ENCODE peak calls at places on chromosomes 1 and 21, in eight cellular contexts. One of them, this sample, is unnamed.

GRCh38 chr1:201360901-201361651 is 16.4 kb downstream of the TNNT2 start:
- DNase-seq in body of pancreas: peak; percentile 2
- DNase-seq in tibial artery: no peak
- DNase-seq in sigmoid colon: no peak
- DNase-seq in fibroblast of lung: no peak
- DNase-seq in brain microvascular endothelial cell: no peak
- DNase-seq in pancreas: no peak
- DNase-seq in aorta: peak; percentile 64
- DNase-seq in this sample: no peak

GRCh38 chr1:110120960-110121561 is 8.8 kb downstream of the UBL4B start:
- DNase-seq in body of pancreas: no peak
- DNase-seq in tibial artery: no peak
- DNase-seq in sigmoid colon: peak; percentile 82
- DNase-seq in fibroblast of lung: no peak
- DNase-seq in brain microvascular endothelial cell: no peak
- DNase-seq in pancreas: no peak
- DNase-seq in aorta: peak; percentile 48
- DNase-seq in this sample: no peak

GRCh38 chr1:169236880-169237279 is 130.4 kb downstream of the ATP1B1 start:
- DNase-seq in body of pancreas: no peak
- DNase-seq in tibial artery: no peak
- DNase-seq in sigmoid colon: no peak
- DNase-seq in fibroblast of lung: peak; percentile 13
- DNase-seq in brain microvascular endothelial cell: no peak
- DNase-seq in pancreas: no peak
- DNase-seq in aorta: no peak
- DNase-seq in this sample: no peak

GRCh38 chr1:226532553-226532952 is 16.0 kb upstream of the STUM start:
- DNase-seq in body of pancreas: no peak
- DNase-seq in tibial artery: no peak
- DNase-seq in sigmoid colon: no peak
- DNase-seq in fibroblast of lung: no peak
- DNase-seq in brain microvascular endothelial cell: no peak
- DNase-seq in pancreas: no peak
- DNase-seq in aorta: no peak
- DNase-seq in this sample: no peak

GRCh38 chr1:29789910-29790247 is 553.6 kb downstream of the PTPRU start:
- DNase-seq in body of pancreas: no peak
- DNase-seq in tibial artery: no peak
- DNase-seq in sigmoid colon: no peak
- DNase-seq in fibroblast of lung: no peak
- DNase-seq in brain microvascular endothelial cell: no peak
- DNase-seq in pancreas: no peak
- DNase-seq in aorta: no peak
- DNase-seq in this sample: no peak

GRCh38 chr21:45234127-45234526 is 53.6 kb downstream of the POFUT2 start:
- DNase-seq in body of pancreas: no peak
- DNase-seq in tibial artery: no peak
- DNase-seq in sigmoid colon: no peak
- DNase-seq in fibroblast of lung: no peak
- DNase-seq in brain microvascular endothelial cell: no peak
- DNase-seq in pancreas: no peak
- DNase-seq in aorta: peak; percentile 72
- DNase-seq in this sample: no peak

GRCh38 chr1:150798509-150798908 is 9.6 kb downstream of the CTSK start:
- DNase-seq in body of pancreas: no peak
- DNase-seq in tibial artery: no peak
- DNase-seq in sigmoid colon: no peak
- DNase-seq in fibroblast of lung: peak; percentile 54
- DNase-seq in brain microvascular endothelial cell: no peak
- DNase-seq in pancreas: no peak
- DNase-seq in aorta: no peak
- DNase-seq in this sample: peak; percentile 30

GRCh38 chr1:204623365-204623893 is 62.1 kb downstream of the LRRN2 start:
- DNase-seq in body of pancreas: peak; percentile 17
- DNase-seq in tibial artery: no peak
- DNase-seq in sigmoid colon: no peak
- DNase-seq in fibroblast of lung: peak; percentile 56
- DNase-seq in brain microvascular endothelial cell: peak; percentile 43
- DNase-seq in pancreas: no peak
- DNase-seq in aorta: no peak
- DNase-seq in this sample: peak; percentile 91

GRCh38 chr1:203264052-203264501 is 34.6 kb upstream of the CHIT1 start:
- DNase-seq in body of pancreas: no peak
- DNase-seq in tibial artery: no peak
- DNase-seq in sigmoid colon: peak; percentile 58
- DNase-seq in fibroblast of lung: no peak
- DNase-seq in brain microvascular endothelial cell: no peak
- DNase-seq in pancreas: no peak
- DNase-seq in aorta: no peak
- DNase-seq in this sample: no peak

GRCh38 chr1:109163549-109163948 is 49.6 kb downstream of the ELAPOR1 start:
- DNase-seq in body of pancreas: no peak
- DNase-seq in tibial artery: no peak
- DNase-seq in sigmoid colon: no peak
- DNase-seq in fibroblast of lung: no peak
- DNase-seq in brain microvascular endothelial cell: no peak
- DNase-seq in pancreas: no peak
- DNase-seq in aorta: no peak
- DNase-seq in this sample: no peak

GRCh38 chr1:202016022-202016624 is 5.7 kb downstream of the ELF3 start:
- DNase-seq in body of pancreas: peak; percentile 48
- DNase-seq in tibial artery: no peak
- DNase-seq in sigmoid colon: no peak
- DNase-seq in fibroblast of lung: peak; percentile 31
- DNase-seq in brain microvascular endothelial cell: no peak
- DNase-seq in pancreas: no peak
- DNase-seq in aorta: no peak
- DNase-seq in this sample: no peak

GRCh38 chr21:15466329-15466728 is 263.5 kb upstream of the USP25 start:
- DNase-seq in body of pancreas: no peak
- DNase-seq in tibial artery: no peak
- DNase-seq in sigmoid colon: no peak
- DNase-seq in fibroblast of lung: no peak
- DNase-seq in brain microvascular endothelial cell: no peak
- DNase-seq in pancreas: no peak
- DNase-seq in aorta: no peak
- DNase-seq in this sample: no peak

GRCh38 chr1:93567255-93567918 is 114.2 kb downstream of the BCAR3 start:
- DNase-seq in body of pancreas: no peak
- DNase-seq in tibial artery: no peak
- DNase-seq in sigmoid colon: no peak
- DNase-seq in fibroblast of lung: peak; percentile 96
- DNase-seq in brain microvascular endothelial cell: peak; percentile 93
- DNase-seq in pancreas: no peak
- DNase-seq in aorta: no peak
- DNase-seq in this sample: no peak

GRCh38 chr1:157993179-157994080 is at the start of gene KIRREL1:
- DNase-seq in body of pancreas: peak; percentile 58
- DNase-seq in tibial artery: peak; percentile 73
- DNase-seq in sigmoid colon: peak; percentile 90
- DNase-seq in fibroblast of lung: peak; percentile 78
- DNase-seq in brain microvascular endothelial cell: peak; percentile 56
- DNase-seq in pancreas: peak; percentile 25
- DNase-seq in aorta: peak; percentile 91
- DNase-seq in this sample: peak; percentile 89

GRCh38 chr1:38193040-38193439 is 146.4 kb upstream of the POU3F1 start:
- DNase-seq in body of pancreas: no peak
- DNase-seq in tibial artery: no peak
- DNase-seq in sigmoid colon: no peak
- DNase-seq in fibroblast of lung: no peak
- DNase-seq in brain microvascular endothelial cell: no peak
- DNase-seq in pancreas: no peak
- DNase-seq in aorta: no peak
- DNase-seq in this sample: peak; percentile 52

GRCh38 chr1:235442788-235443429 is 61.3 kb downstream of the B3GALNT2 start:
- DNase-seq in body of pancreas: no peak
- DNase-seq in tibial artery: no peak
- DNase-seq in sigmoid colon: no peak
- DNase-seq in fibroblast of lung: peak; percentile 82
- DNase-seq in brain microvascular endothelial cell: peak; percentile 42
- DNase-seq in pancreas: no peak
- DNase-seq in aorta: no peak
- DNase-seq in this sample: no peak
- H3K27ac ChIP-seq in body of pancreas: no peak overlapping the region
- H3K27ac ChIP-seq in tibial artery: no peak overlapping the region
- H3K27ac ChIP-seq in sigmoid colon: peak overlapping the region; percentile 18
- H3K27ac ChIP-seq in fibroblast of lung: peak overlapping the region; percentile 58
- H3K27ac ChIP-seq in brain microvascular endothelial cell: peak overlapping the region; percentile 73
- H3K27ac ChIP-seq in pancreas: no peak overlapping the region
- H3K27ac ChIP-seq in aorta: no peak overlapping the region
- H3K27ac ChIP-seq in this sample: no peak overlapping the region

GRCh38 chr1:19003371-19004290 is 47.2 kb upstream of the IFFO2 start:
- DNase-seq in body of pancreas: no peak
- DNase-seq in tibial artery: no peak
- DNase-seq in sigmoid colon: no peak
- DNase-seq in fibroblast of lung: peak; percentile 94
- DNase-seq in brain microvascular endothelial cell: peak; percentile 60
- DNase-seq in pancreas: no peak
- DNase-seq in aorta: no peak
- DNase-seq in this sample: no peak

GRCh38 chr1:19009126-19009881 is 52.8 kb upstream of the IFFO2 start:
- DNase-seq in body of pancreas: no peak
- DNase-seq in tibial artery: no peak
- DNase-seq in sigmoid colon: no peak
- DNase-seq in fibroblast of lung: no peak
- DNase-seq in brain microvascular endothelial cell: no peak
- DNase-seq in pancreas: no peak
- DNase-seq in aorta: no peak
- DNase-seq in this sample: no peak

GRCh38 chr1:19007491-19008441 is 51.3 kb upstream of the IFFO2 start:
- DNase-seq in body of pancreas: peak; percentile 95
- DNase-seq in tibial artery: no peak
- DNase-seq in sigmoid colon: no peak
- DNase-seq in fibroblast of lung: no peak
- DNase-seq in brain microvascular endothelial cell: no peak
- DNase-seq in pancreas: peak; percentile 94
- DNase-seq in aorta: no peak
- DNase-seq in this sample: no peak

GRCh38 chr1:19006837-19007271 is 50.4 kb upstream of the IFFO2 start:
- DNase-seq in body of pancreas: peak; percentile 31
- DNase-seq in tibial artery: no peak
- DNase-seq in sigmoid colon: no peak
- DNase-seq in fibroblast of lung: no peak
- DNase-seq in brain microvascular endothelial cell: no peak
- DNase-seq in pancreas: no peak
- DNase-seq in aorta: no peak
- DNase-seq in this sample: no peak

GRCh38 chr1:19006000-19006399 is 49.5 kb upstream of the IFFO2 start:
- DNase-seq in body of pancreas: peak; percentile 60
- DNase-seq in tibial artery: no peak
- DNase-seq in sigmoid colon: no peak
- DNase-seq in fibroblast of lung: no peak
- DNase-seq in brain microvascular endothelial cell: no peak
- DNase-seq in pancreas: peak; percentile 62
- DNase-seq in aorta: no peak
- DNase-seq in this sample: no peak
- H3K4me3 ChIP-seq in body of pancreas: no peak overlapping the region
- H3K4me3 ChIP-seq in tibial artery: no peak overlapping the region
- H3K4me3 ChIP-seq in sigmoid colon: no peak overlapping the region
- H3K4me3 ChIP-seq in fibroblast of lung: no peak overlapping the region
- H3K4me3 ChIP-seq in brain microvascular endothelial cell: no peak overlapping the region
- H3K4me3 ChIP-seq in pancreas: no peak overlapping the region
- H3K4me3 ChIP-seq in aorta: no peak overlapping the region
- H3K4me3 ChIP-seq in this sample: no peak overlapping the region

GRCh38 chr1:246609632-246610031 is 43.4 kb downstream of the CNST start:
- DNase-seq in body of pancreas: no peak
- DNase-seq in tibial artery: no peak
- DNase-seq in sigmoid colon: no peak
- DNase-seq in fibroblast of lung: peak; percentile 32
- DNase-seq in brain microvascular endothelial cell: no peak
- DNase-seq in pancreas: no peak
- DNase-seq in aorta: no peak
- DNase-seq in this sample: no peak
- H3K27ac ChIP-seq in body of pancreas: peak overlapping the region; percentile 65
- H3K27ac ChIP-seq in tibial artery: no peak overlapping the region
- H3K27ac ChIP-seq in sigmoid colon: peak overlapping the region; percentile 73
- H3K27ac ChIP-seq in fibroblast of lung: peak overlapping the region; percentile 35
- H3K27ac ChIP-seq in brain microvascular endothelial cell: peak overlapping the region; percentile 80
- H3K27ac ChIP-seq in pancreas: peak overlapping the region; percentile 71
- H3K27ac ChIP-seq in aorta: no peak overlapping the region
- H3K27ac ChIP-seq in this sample: no peak overlapping the region

GRCh38 chr1:119721933-119722332 is 10.2 kb downstream of the PHGDH start:
- DNase-seq in body of pancreas: no peak
- DNase-seq in tibial artery: no peak
- DNase-seq in sigmoid colon: no peak
- DNase-seq in fibroblast of lung: no peak
- DNase-seq in brain microvascular endothelial cell: no peak
- DNase-seq in pancreas: no peak
- DNase-seq in aorta: no peak
- DNase-seq in this sample: no peak

GRCh38 chr1:119715542-119715941 is 3.8 kb downstream of the PHGDH start:
- DNase-seq in body of pancreas: peak; percentile 69
- DNase-seq in tibial artery: no peak
- DNase-seq in sigmoid colon: no peak
- DNase-seq in fibroblast of lung: peak; percentile 25
- DNase-seq in brain microvascular endothelial cell: no peak
- DNase-seq in pancreas: peak; percentile 68
- DNase-seq in aorta: no peak
- DNase-seq in this sample: no peak

GRCh38 chr1:119720866-119721440 is 9.2 kb downstream of the PHGDH start:
- DNase-seq in body of pancreas: peak; percentile 81
- DNase-seq in tibial artery: no peak
- DNase-seq in sigmoid colon: no peak
- DNase-seq in fibroblast of lung: no peak
- DNase-seq in brain microvascular endothelial cell: peak; percentile 21
- DNase-seq in pancreas: peak; percentile 74
- DNase-seq in aorta: no peak
- DNase-seq in this sample: no peak

GRCh38 chr1:119718969-119719368 is 7.2 kb downstream of the PHGDH start:
- DNase-seq in body of pancreas: peak; percentile 72
- DNase-seq in tibial artery: no peak
- DNase-seq in sigmoid colon: no peak
- DNase-seq in fibroblast of lung: no peak
- DNase-seq in brain microvascular endothelial cell: no peak
- DNase-seq in pancreas: peak; percentile 65
- DNase-seq in aorta: no peak
- DNase-seq in this sample: no peak

GRCh38 chr1:119718409-119718808 is 6.7 kb downstream of the PHGDH start:
- DNase-seq in body of pancreas: no peak
- DNase-seq in tibial artery: no peak
- DNase-seq in sigmoid colon: no peak
- DNase-seq in fibroblast of lung: no peak
- DNase-seq in brain microvascular endothelial cell: no peak
- DNase-seq in pancreas: no peak
- DNase-seq in aorta: no peak
- DNase-seq in this sample: no peak
- H3K4me3 ChIP-seq in body of pancreas: no peak overlapping the region
- H3K4me3 ChIP-seq in tibial artery: no peak overlapping the region
- H3K4me3 ChIP-seq in sigmoid colon: no peak overlapping the region
- H3K4me3 ChIP-seq in fibroblast of lung: no peak overlapping the region
- H3K4me3 ChIP-seq in brain microvascular endothelial cell: no peak overlapping the region
- H3K4me3 ChIP-seq in pancreas: no peak overlapping the region
- H3K4me3 ChIP-seq in aorta: no peak overlapping the region
- H3K4me3 ChIP-seq in this sample: no peak overlapping the region

GRCh38 chr1:9331558-9332346 is 39.1 kb downstream of the SPSB1 start:
- DNase-seq in body of pancreas: no peak
- DNase-seq in tibial artery: no peak
- DNase-seq in sigmoid colon: no peak
- DNase-seq in fibroblast of lung: peak; percentile 58
- DNase-seq in brain microvascular endothelial cell: no peak
- DNase-seq in pancreas: no peak
- DNase-seq in aorta: no peak
- DNase-seq in this sample: no peak
- H3K27ac ChIP-seq in body of pancreas: no peak overlapping the region
- H3K27ac ChIP-seq in tibial artery: peak overlapping the region; percentile 54
- H3K27ac ChIP-seq in sigmoid colon: peak overlapping the region; percentile 40
- H3K27ac ChIP-seq in fibroblast of lung: no peak overlapping the region
- H3K27ac ChIP-seq in brain microvascular endothelial cell: no peak overlapping the region
- H3K27ac ChIP-seq in pancreas: no peak overlapping the region
- H3K27ac ChIP-seq in aorta: peak overlapping the region; percentile 23
- H3K27ac ChIP-seq in this sample: no peak overlapping the region